ENCODE peak calls at places on chromosomes 1 and 21, in six cellular contexts. R is dorsolateral prefrontal cortex, H is bronchial epithelial cell, A is PC-3, I is B cell, U is fibroblast of pulmonary artery. C is an unnamed sample.

GRCh38 chr1:168920456-168921094 is 185.9 kb upstream of the ATP1B1 start:
- DNase-seq in R (no peak), H (peak; percentile 97), A (peak; percentile 97), I (no peak), U (peak; percentile 96), C (no peak)

GRCh38 chr1:32681501-32681900 is 21.1 kb downstream of the SYNC start:
- DNase-seq in R (no peak), H (no peak), A (no peak), I (no peak), U (peak; percentile 53), C (no peak)

GRCh38 chr1:52225174-52225573 is 83.3 kb downstream of the ZFYVE9 start:
- DNase-seq in R (no peak), H (no peak), A (no peak), I (no peak), U (no peak), C (no peak)

GRCh38 chr1:147890177-147890790 is 12.3 kb upstream of the GJA8 start:
- DNase-seq in R (no peak), H (peak; percentile 61), A (peak; percentile 97), I (peak; percentile 46), U (peak; percentile 81), C (no peak)

GRCh38 chr1:224632921-224633321 is 16.8 kb downstream of the CNIH3 start:
- DNase-seq in R (no peak), H (no peak), A (peak; percentile 31), I (no peak), U (peak; percentile 57), C (no peak)

GRCh38 chr1:234823191-234824176 is 213.5 kb upstream of the IRF2BP2 start:
- DNase-seq in R (no peak), H (no peak), A (no peak), I (no peak), U (no peak), C (no peak)

GRCh38 chr1:181064030-181064594 is 24.4 kb upstream of the IER5 start:
- DNase-seq in R (no peak), H (no peak), A (no peak), I (no peak), U (no peak), C (no peak)

GRCh38 chr1:154349121-154349520 is 23.8 kb downstream of the ATP8B2 start:
- DNase-seq in R (no peak), H (no peak), A (no peak), I (no peak), U (no peak), C (no peak)

GRCh38 chr1:238642231-238642630 is 744.1 kb upstream of the CHRM3 start:
- DNase-seq in R (no peak), H (no peak), A (no peak), I (no peak), U (peak; percentile 63), C (no peak)

GRCh38 chr1:225318706-225319575 is 108.9 kb downstream of the LBR start:
- DNase-seq in R (no peak), H (peak; percentile 61), A (peak; percentile 86), I (no peak), U (peak; percentile 70), C (peak; percentile 2)

GRCh38 chr21:41933259-41934079 is 20.3 kb downstream of the C2CD2 start:
- DNase-seq in R (no peak), H (peak; percentile 58), A (peak; percentile 85), I (no peak), U (peak; percentile 74), C (no peak)
- TF ChIP-seq CTCF in R (no peak), H (peak; percentile 30), A (peak; percentile 70), I (no peak), U (peak; percentile 55), C (no peak)

GRCh38 chr21:37489553-37489952 is 123.0 kb downstream of the DYRK1A start:
- DNase-seq in R (no peak), H (no peak), A (no peak), I (no peak), U (peak; percentile 10), C (no peak)
- TF ChIP-seq CTCF in R (no peak), H (no peak), A (no peak), I (no peak), U (no peak), C (no peak)

GRCh38 chr1:156172696-156173470 is 19.5 kb downstream of the SEMA4A start:
- DNase-seq in R (no peak), H (no peak), A (no peak), I (no peak), U (no peak), C (no peak)
- TF ChIP-seq CTCF in R (no peak), H (no peak), A (peak; percentile 30), I (no peak), U (no peak), C (no peak)

DNA sequence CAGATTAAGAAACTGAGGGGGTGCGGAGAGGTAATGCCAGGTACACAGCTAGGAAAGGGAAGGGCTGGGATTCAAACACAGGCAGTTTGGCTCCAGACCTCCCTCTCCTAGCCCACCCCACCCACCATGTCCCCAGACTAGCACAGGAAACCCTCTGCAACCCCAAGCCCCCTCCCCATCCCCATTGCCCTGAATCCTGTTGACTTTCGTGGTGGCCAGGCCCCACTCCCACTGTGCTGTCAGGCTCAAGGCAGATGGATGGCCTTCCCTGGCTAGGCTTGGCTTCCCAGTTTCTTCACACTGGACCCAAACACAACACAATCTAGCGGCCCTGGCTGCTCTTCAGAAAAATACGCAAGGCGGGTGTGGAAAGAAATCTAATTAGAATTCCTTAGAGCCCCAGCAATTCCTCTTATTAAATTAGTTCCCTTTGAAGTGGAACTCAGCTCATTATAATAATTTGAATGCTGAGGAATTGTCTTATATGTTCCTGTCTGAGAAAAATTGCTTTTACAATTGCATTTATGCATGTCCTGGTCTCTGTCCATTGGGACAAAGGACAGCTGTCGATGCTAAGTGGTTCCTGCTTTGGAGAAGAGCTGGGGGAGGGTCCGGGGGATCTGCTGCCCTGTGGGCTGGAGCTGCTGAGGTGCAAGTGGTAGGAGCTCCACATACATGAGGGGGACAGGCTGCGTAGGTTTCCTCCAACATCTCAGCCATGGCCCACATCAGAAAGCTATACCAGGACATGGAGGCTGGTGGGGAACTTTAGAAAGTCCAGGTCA is 97.3 kb downstream of the SYF2 start:
- DNase-seq in R (no peak), H (no peak), A (no peak), I (no peak), U (no peak), C (no peak)
- TF ChIP-seq CTCF in R (no peak), H (no peak), A (no peak), I (no peak), U (no peak), C (no peak)

DNA sequence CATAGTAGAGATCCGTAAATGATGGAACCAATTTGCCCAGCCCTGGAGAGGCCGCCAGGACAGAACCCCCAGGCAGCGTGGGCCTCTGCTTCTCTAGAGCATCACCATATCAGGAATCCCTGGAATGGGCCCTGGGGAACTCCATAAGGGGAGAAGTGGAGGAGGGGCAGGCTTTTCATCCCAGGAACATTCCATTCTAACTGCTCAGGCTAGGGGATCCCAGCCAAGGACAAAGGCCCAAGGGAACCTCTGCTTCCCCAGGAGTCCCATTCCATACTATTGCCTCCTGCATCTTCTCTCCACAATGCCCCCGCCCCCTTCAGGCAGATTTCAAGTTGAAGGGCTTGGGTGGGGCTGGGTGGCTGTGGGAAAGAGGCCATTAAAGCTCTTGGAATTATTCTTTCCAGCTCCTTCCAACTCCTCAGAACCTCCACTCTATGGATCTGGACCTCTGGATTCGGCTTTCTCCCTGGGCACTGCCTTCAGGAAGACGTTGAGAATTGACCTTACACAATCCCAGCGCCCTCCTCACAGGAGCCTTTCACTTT is 6.0 kb downstream of the TRNP1 start:
- DNase-seq in R (no peak), H (peak; percentile 95), A (peak; percentile 96), I (no peak), U (peak; percentile 99), C (no peak)
- TF ChIP-seq CTCF in R (no peak), H (no peak), A (no peak), I (no peak), U (no peak), C (no peak)

GRCh38 chr21:25421327-25422028 is 185.8 kb downstream of the MRPL39 start:
- DNase-seq in R (no peak), H (peak; percentile 4), A (peak; percentile 78), I (peak; percentile 68), U (peak; percentile 44), C (peak; percentile 93)
- TF ChIP-seq CTCF in R (no peak), H (peak; percentile 31), A (peak; percentile 81), I (peak; percentile 85), U (peak; percentile 46), C (peak; percentile 84)